ENCODE peak calls at places on chromosomes 3 and 15, in five cellular contexts. One of them, this sample, is unnamed.

GRCh38 chr15:71109890-71110289 is 5.4 kb upstream of the THSD4 start:
- DNase-seq in omental fat pad: no peak
- DNase-seq in tibial artery: no peak
- DNase-seq in astrocyte of the spinal cord: no peak
- DNase-seq in mesothelial cell of epicardium: no peak
- DNase-seq in this sample: no peak

GRCh38 chr15:70112018-70112395 is 14.3 kb upstream of the TLE3 start:
- DNase-seq in mesothelial cell of epicardium: no peak
- DNase-seq in tibial artery: no peak
- DNase-seq in omental fat pad: no peak
- DNase-seq in astrocyte of the spinal cord: no peak
- DNase-seq in this sample: no peak

GRCh38 chr3:98240133-98240532 is 23.9 kb upstream of the OR5H6 start:
- DNase-seq in omental fat pad: no peak
- DNase-seq in mesothelial cell of epicardium: no peak
- DNase-seq in astrocyte of the spinal cord: no peak
- DNase-seq in tibial artery: no peak
- DNase-seq in this sample: no peak

GRCh38 chr3:115239717-115240116 is 92.6 kb upstream of the ZBTB20 start:
- DNase-seq in omental fat pad: peak; percentile 31
- DNase-seq in tibial artery: peak; percentile 72
- DNase-seq in mesothelial cell of epicardium: no peak
- DNase-seq in astrocyte of the spinal cord: peak; percentile 94
- DNase-seq in this sample: peak; percentile 25

GRCh38 chr3:32975891-32976290 is 24.4 kb downstream of the CCR4 start:
- DNase-seq in astrocyte of the spinal cord: no peak
- DNase-seq in tibial artery: no peak
- DNase-seq in mesothelial cell of epicardium: no peak
- DNase-seq in omental fat pad: no peak
- DNase-seq in this sample: no peak

GRCh38 chr3:59286791-59287531 is 237.1 kb upstream of the CFAP20DC start:
- DNase-seq in tibial artery: no peak
- DNase-seq in mesothelial cell of epicardium: no peak
- DNase-seq in astrocyte of the spinal cord: no peak
- DNase-seq in omental fat pad: peak; percentile 29
- DNase-seq in this sample: no peak

GRCh38 chr15:77138167-77138522 is 67.2 kb upstream of the TSPAN3 start:
- DNase-seq in tibial artery: no peak
- DNase-seq in mesothelial cell of epicardium: no peak
- DNase-seq in astrocyte of the spinal cord: no peak
- DNase-seq in omental fat pad: no peak
- DNase-seq in this sample: no peak

GRCh38 chr3:136250226-136250861 is at the start of gene PCCB:
- DNase-seq in tibial artery: peak; percentile 95
- DNase-seq in astrocyte of the spinal cord: peak; percentile 95
- DNase-seq in mesothelial cell of epicardium: peak; percentile 93
- DNase-seq in omental fat pad: peak; percentile 81
- DNase-seq in this sample: peak; percentile 94

GRCh38 chr3:39848365-39848764 is 39.0 kb downstream of the MYRIP start:
- DNase-seq in tibial artery: no peak
- DNase-seq in omental fat pad: no peak
- DNase-seq in mesothelial cell of epicardium: no peak
- DNase-seq in astrocyte of the spinal cord: no peak
- DNase-seq in this sample: no peak

GRCh38 chr15:82664021-82664420 is 16.9 kb upstream of the CPEB1 start:
- DNase-seq in omental fat pad: no peak
- DNase-seq in astrocyte of the spinal cord: no peak
- DNase-seq in tibial artery: no peak
- DNase-seq in mesothelial cell of epicardium: no peak
- DNase-seq in this sample: no peak

GRCh38 chr3:57803647-57804081 is 47.6 kb downstream of the SLMAP start:
- DNase-seq in astrocyte of the spinal cord: peak; percentile 92
- DNase-seq in tibial artery: no peak
- DNase-seq in mesothelial cell of epicardium: no peak
- DNase-seq in omental fat pad: no peak
- DNase-seq in this sample: no peak

GRCh38 chr15:68794869-68795268 is 25.8 kb downstream of the ANP32A start:
- DNase-seq in astrocyte of the spinal cord: no peak
- DNase-seq in omental fat pad: no peak
- DNase-seq in tibial artery: no peak
- DNase-seq in mesothelial cell of epicardium: no peak
- DNase-seq in this sample: no peak
- TF ChIP-seq CTCF in astrocyte of the spinal cord: no peak
- TF ChIP-seq CTCF in omental fat pad: no peak
- TF ChIP-seq CTCF in tibial artery: peak; percentile 18
- TF ChIP-seq CTCF in mesothelial cell of epicardium: no peak
- TF ChIP-seq CTCF in this sample: peak; percentile 20

GRCh38 chr3:53187430-53187829 is 26.4 kb downstream of the PRKCD start:
- DNase-seq in omental fat pad: no peak
- DNase-seq in astrocyte of the spinal cord: peak; percentile 26
- DNase-seq in mesothelial cell of epicardium: no peak
- DNase-seq in tibial artery: no peak
- DNase-seq in this sample: no peak

GRCh38 chr3:53184701-53185100 is 23.7 kb downstream of the PRKCD start:
- DNase-seq in omental fat pad: no peak
- DNase-seq in tibial artery: no peak
- DNase-seq in mesothelial cell of epicardium: no peak
- DNase-seq in astrocyte of the spinal cord: no peak
- DNase-seq in this sample: no peak

GRCh38 chr3:53188720-53189119 is 27.7 kb downstream of the PRKCD start:
- DNase-seq in mesothelial cell of epicardium: no peak
- DNase-seq in omental fat pad: no peak
- DNase-seq in astrocyte of the spinal cord: no peak
- DNase-seq in tibial artery: no peak
- DNase-seq in this sample: no peak

GRCh38 chr3:53185761-53186465 is 24.9 kb downstream of the PRKCD start:
- DNase-seq in astrocyte of the spinal cord: no peak
- DNase-seq in tibial artery: no peak
- DNase-seq in omental fat pad: no peak
- DNase-seq in mesothelial cell of epicardium: no peak
- DNase-seq in this sample: no peak

GRCh38 chr3:53186726-53187125 is 25.7 kb downstream of the PRKCD start:
- DNase-seq in astrocyte of the spinal cord: no peak
- DNase-seq in mesothelial cell of epicardium: no peak
- DNase-seq in omental fat pad: no peak
- DNase-seq in tibial artery: no peak
- DNase-seq in this sample: no peak
- TF ChIP-seq CTCF in astrocyte of the spinal cord: no peak
- TF ChIP-seq CTCF in mesothelial cell of epicardium: no peak
- TF ChIP-seq CTCF in omental fat pad: no peak
- TF ChIP-seq CTCF in tibial artery: no peak
- TF ChIP-seq CTCF in this sample: no peak

GRCh38 chr3:156761713-156762575 is 64.2 kb upstream of the LEKR1 start:
- DNase-seq in astrocyte of the spinal cord: peak; percentile 32
- DNase-seq in omental fat pad: no peak
- DNase-seq in tibial artery: no peak
- DNase-seq in mesothelial cell of epicardium: no peak
- DNase-seq in this sample: no peak
- TF ChIP-seq CTCF in astrocyte of the spinal cord: no peak
- TF ChIP-seq CTCF in omental fat pad: no peak
- TF ChIP-seq CTCF in tibial artery: no peak
- TF ChIP-seq CTCF in mesothelial cell of epicardium: no peak
- TF ChIP-seq CTCF in this sample: no peak

DNA sequence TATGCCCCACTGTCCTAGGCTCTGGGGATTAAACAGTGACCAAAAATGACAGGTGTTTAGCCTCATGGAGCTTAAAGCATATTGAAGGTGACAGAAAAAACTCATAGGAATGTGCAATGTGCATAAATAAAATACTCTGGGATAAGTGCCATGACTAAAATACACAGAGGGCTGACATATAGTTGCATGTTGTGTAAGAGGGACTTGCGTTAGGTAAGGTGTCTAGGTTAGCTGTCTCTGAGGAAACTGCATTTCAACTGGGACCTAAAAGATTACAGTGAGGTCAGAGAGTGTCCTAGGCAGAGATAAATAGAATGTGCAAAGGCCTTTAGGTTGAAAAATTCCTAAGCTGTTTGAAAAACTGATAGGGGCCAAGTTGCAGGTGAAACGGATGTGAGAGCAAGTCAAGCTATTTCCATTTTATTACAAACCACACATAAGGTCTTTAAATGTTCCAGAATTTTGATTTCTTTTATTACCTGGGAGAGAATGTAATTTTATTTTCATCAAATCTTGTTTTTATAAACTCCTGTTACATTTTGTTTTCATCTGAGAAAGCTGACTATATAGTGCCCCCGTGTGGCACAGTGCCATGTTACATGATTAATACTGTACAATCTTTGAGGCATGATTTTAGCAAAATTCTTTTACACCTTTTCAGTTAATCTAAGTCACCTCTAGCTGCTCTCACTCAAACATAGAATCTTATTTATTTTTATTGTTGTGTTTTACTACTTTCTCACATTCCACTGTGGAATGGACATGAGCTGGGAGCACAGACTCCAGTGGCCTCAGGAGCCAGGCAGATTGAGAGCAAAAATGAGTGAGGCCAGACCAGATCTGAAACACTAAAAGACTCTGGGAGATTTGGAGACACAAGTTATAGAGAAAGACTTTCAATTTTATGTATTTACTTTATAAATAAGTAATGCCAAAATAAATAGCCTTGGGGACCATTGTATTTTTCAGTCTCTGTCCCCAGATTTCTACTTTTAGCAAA is 259.6 kb upstream of the ZNF717 start:
- DNase-seq in tibial artery: no peak
- DNase-seq in omental fat pad: no peak
- DNase-seq in astrocyte of the spinal cord: peak; percentile 64
- DNase-seq in mesothelial cell of epicardium: peak; percentile 53
- DNase-seq in this sample: no peak
- TF ChIP-seq CTCF in tibial artery: peak; percentile 21
- TF ChIP-seq CTCF in omental fat pad: no peak
- TF ChIP-seq CTCF in astrocyte of the spinal cord: peak; percentile 58
- TF ChIP-seq CTCF in mesothelial cell of epicardium: peak; percentile 76
- TF ChIP-seq CTCF in this sample: peak; percentile 49

GRCh38 chr15:89002830-89003229 is 85.4 kb upstream of the ABHD2 start:
- DNase-seq in mesothelial cell of epicardium: no peak
- DNase-seq in tibial artery: no peak
- DNase-seq in omental fat pad: no peak
- DNase-seq in astrocyte of the spinal cord: no peak
- DNase-seq in this sample: no peak

GRCh38 chr15:89007989-89008388 is 80.3 kb upstream of the ABHD2 start:
- DNase-seq in tibial artery: no peak
- DNase-seq in omental fat pad: no peak
- DNase-seq in mesothelial cell of epicardium: no peak
- DNase-seq in astrocyte of the spinal cord: no peak
- DNase-seq in this sample: no peak

GRCh38 chr15:89002281-89002761 is 85.9 kb upstream of the ABHD2 start:
- DNase-seq in tibial artery: no peak
- DNase-seq in mesothelial cell of epicardium: no peak
- DNase-seq in astrocyte of the spinal cord: peak; percentile 46
- DNase-seq in omental fat pad: no peak
- DNase-seq in this sample: no peak

GRCh38 chr15:89004726-89005030 is 83.6 kb upstream of the ABHD2 start:
- DNase-seq in mesothelial cell of epicardium: no peak
- DNase-seq in omental fat pad: no peak
- DNase-seq in tibial artery: no peak
- DNase-seq in astrocyte of the spinal cord: no peak
- DNase-seq in this sample: no peak

GRCh38 chr15:89003865-89004725 is 84.2 kb upstream of the ABHD2 start:
- DNase-seq in tibial artery: peak; percentile 75
- DNase-seq in astrocyte of the spinal cord: peak; percentile 64
- DNase-seq in mesothelial cell of epicardium: peak; percentile 42
- DNase-seq in omental fat pad: no peak
- DNase-seq in this sample: peak; percentile 48
- TF ChIP-seq CTCF in tibial artery: peak; percentile 52
- TF ChIP-seq CTCF in astrocyte of the spinal cord: peak; percentile 65
- TF ChIP-seq CTCF in mesothelial cell of epicardium: no peak
- TF ChIP-seq CTCF in omental fat pad: no peak
- TF ChIP-seq CTCF in this sample: peak; percentile 77

DNA sequence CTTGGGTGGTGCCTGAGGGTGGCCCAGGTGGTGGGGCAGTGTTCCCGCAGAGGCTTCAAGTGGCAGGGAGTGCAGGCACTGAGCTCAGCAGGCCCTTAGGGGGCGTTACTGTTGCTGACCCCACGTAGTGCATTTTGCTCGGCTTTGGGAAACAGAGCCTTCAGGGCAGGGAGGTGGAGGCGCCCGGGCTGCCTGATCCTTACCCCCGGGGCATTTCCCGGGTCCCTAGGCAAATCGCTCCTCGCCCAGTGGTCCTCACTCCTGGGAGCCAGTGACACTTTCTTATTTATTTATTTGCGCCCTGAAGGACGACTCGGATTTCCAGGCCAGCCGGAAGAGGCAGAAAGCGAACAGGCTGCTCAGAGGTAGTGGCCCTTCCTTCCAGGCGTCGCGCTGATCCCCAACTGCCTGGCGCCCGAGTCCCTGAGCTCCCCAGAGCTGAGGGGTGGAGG is 10.1 kb upstream of the FOXB1 start:
- DNase-seq in mesothelial cell of epicardium: no peak
- DNase-seq in astrocyte of the spinal cord: no peak
- DNase-seq in omental fat pad: no peak
- DNase-seq in tibial artery: no peak
- DNase-seq in this sample: no peak
- TF ChIP-seq CTCF in mesothelial cell of epicardium: no peak
- TF ChIP-seq CTCF in astrocyte of the spinal cord: peak; percentile 8
- TF ChIP-seq CTCF in omental fat pad: no peak
- TF ChIP-seq CTCF in tibial artery: no peak
- TF ChIP-seq CTCF in this sample: no peak

DNA sequence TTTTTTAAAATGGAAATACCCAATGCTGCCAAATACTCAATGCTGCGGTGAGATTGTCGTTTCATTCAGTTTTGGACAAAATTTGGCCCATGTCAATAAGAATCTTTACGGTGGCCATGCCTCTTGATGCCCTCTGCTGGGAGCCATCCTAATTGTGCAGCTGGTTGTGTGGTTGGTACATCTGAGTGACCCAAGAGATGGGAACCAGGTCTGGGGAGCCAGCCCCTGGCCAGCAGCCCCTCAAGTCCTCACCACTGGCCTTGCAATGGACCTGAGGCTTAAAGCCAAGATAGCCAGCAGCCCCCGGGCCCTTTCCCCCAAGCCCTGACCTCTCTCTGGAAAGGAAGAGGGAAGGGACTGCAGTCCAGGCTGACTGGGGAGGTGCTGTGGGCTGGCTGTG is 36.4 kb upstream of the ESYT3 start:
- DNase-seq in tibial artery: no peak
- DNase-seq in omental fat pad: no peak
- DNase-seq in astrocyte of the spinal cord: no peak
- DNase-seq in mesothelial cell of epicardium: no peak
- DNase-seq in this sample: no peak
- TF ChIP-seq CTCF in tibial artery: no peak
- TF ChIP-seq CTCF in omental fat pad: no peak
- TF ChIP-seq CTCF in astrocyte of the spinal cord: peak; percentile 13
- TF ChIP-seq CTCF in mesothelial cell of epicardium: no peak
- TF ChIP-seq CTCF in this sample: peak; percentile 43

DNA sequence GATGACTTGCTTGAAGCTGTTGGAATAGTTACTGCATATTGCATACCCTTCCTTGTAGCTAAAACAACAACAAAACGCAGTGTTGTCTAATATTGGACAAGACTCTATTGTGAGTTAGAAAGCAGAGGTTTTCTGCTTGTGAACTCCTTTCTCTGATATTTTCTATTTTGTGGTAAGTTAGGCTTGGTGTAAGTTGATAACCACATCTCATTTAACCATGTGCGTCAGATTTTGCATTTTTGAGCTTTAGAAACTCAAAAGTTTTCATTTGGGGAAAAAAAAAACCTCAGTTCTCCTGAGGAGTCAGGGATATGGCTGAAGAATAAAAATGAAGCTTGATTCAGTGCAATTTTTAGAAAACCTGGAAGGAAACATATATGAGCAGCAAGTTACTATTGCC is 1.5 kb downstream of the ARIH1 start:
- DNase-seq in mesothelial cell of epicardium: no peak
- DNase-seq in omental fat pad: no peak
- DNase-seq in tibial artery: no peak
- DNase-seq in astrocyte of the spinal cord: no peak
- DNase-seq in this sample: no peak
- TF ChIP-seq CTCF in mesothelial cell of epicardium: no peak
- TF ChIP-seq CTCF in omental fat pad: no peak
- TF ChIP-seq CTCF in tibial artery: no peak
- TF ChIP-seq CTCF in astrocyte of the spinal cord: no peak
- TF ChIP-seq CTCF in this sample: no peak